ENCODE peak calls at places on chromosomes 4 and X, in seven cellular contexts. One of them, this sample, is unnamed.

GRCh38 chr4:3306465-3306864 is 13.6 kb downstream of the RGS12 start:
- DNase-seq in breast epithelium: peak; percentile 17
- DNase-seq in RWPE1: no peak
- DNase-seq in adrenal gland: peak; percentile 29
- DNase-seq in HCT116: no peak
- DNase-seq in psoas muscle: no peak
- DNase-seq in PC-9: no peak
- DNase-seq in this sample: no peak

GRCh38 chrX:15468036-15468435 is 25.1 kb downstream of the PIR start:
- DNase-seq in breast epithelium: no peak
- DNase-seq in RWPE1: peak; percentile 12
- DNase-seq in adrenal gland: peak; percentile 17
- DNase-seq in HCT116: no peak
- DNase-seq in psoas muscle: peak; percentile 18
- DNase-seq in PC-9: no peak
- DNase-seq in this sample: peak; percentile 45

GRCh38 chr4:1048781-1049590 is 37.6 kb downstream of the FGFRL1 start:
- DNase-seq in breast epithelium: peak; percentile 44
- DNase-seq in RWPE1: no peak
- DNase-seq in adrenal gland: peak; percentile 14
- DNase-seq in HCT116: no peak
- DNase-seq in psoas muscle: no peak
- DNase-seq in PC-9: no peak
- DNase-seq in this sample: no peak

GRCh38 chrX:100643943-100644587 is at the start of gene SRPX2:
- DNase-seq in breast epithelium: no peak
- DNase-seq in RWPE1: peak; percentile 64
- DNase-seq in adrenal gland: peak; percentile 26
- DNase-seq in HCT116: peak; percentile 63
- DNase-seq in psoas muscle: peak; percentile 45
- DNase-seq in PC-9: peak; percentile 49
- DNase-seq in this sample: peak; percentile 60

GRCh38 chrX:10072786-10073568 is 83.8 kb upstream of the CLCN4 start:
- DNase-seq in breast epithelium: no peak
- DNase-seq in RWPE1: no peak
- DNase-seq in adrenal gland: no peak
- DNase-seq in HCT116: no peak
- DNase-seq in psoas muscle: no peak
- DNase-seq in PC-9: no peak
- DNase-seq in this sample: no peak

GRCh38 chr4:102430511-102430910 is 70.6 kb upstream of the NFKB1 start:
- DNase-seq in breast epithelium: no peak
- DNase-seq in RWPE1: no peak
- DNase-seq in adrenal gland: no peak
- DNase-seq in HCT116: no peak
- DNase-seq in psoas muscle: no peak
- DNase-seq in PC-9: no peak
- DNase-seq in this sample: no peak

GRCh38 chr4:149145803-149146202 is 669.8 kb downstream of the IQCM start:
- DNase-seq in breast epithelium: no peak
- DNase-seq in RWPE1: no peak
- DNase-seq in adrenal gland: no peak
- DNase-seq in HCT116: no peak
- DNase-seq in psoas muscle: no peak
- DNase-seq in PC-9: no peak
- DNase-seq in this sample: peak; percentile 70

GRCh38 chr4:20462426-20463175 is 210.9 kb downstream of the SLIT2 start:
- DNase-seq in breast epithelium: no peak
- DNase-seq in RWPE1: no peak
- DNase-seq in adrenal gland: no peak
- DNase-seq in HCT116: no peak
- DNase-seq in psoas muscle: no peak
- DNase-seq in PC-9: no peak
- DNase-seq in this sample: peak; percentile 62

GRCh38 chrX:115679460-115679859 is 118.5 kb downstream of the PLS3 start:
- DNase-seq in breast epithelium: no peak
- DNase-seq in RWPE1: peak; percentile 24
- DNase-seq in adrenal gland: no peak
- DNase-seq in HCT116: peak; percentile 7
- DNase-seq in psoas muscle: no peak
- DNase-seq in PC-9: no peak
- DNase-seq in this sample: peak; percentile 7

GRCh38 chr4:29047341-29048041 is 1672.7 kb upstream of the PCDH7 start:
- DNase-seq in breast epithelium: no peak
- DNase-seq in RWPE1: no peak
- DNase-seq in adrenal gland: no peak
- DNase-seq in HCT116: no peak
- DNase-seq in psoas muscle: no peak
- DNase-seq in PC-9: no peak
- DNase-seq in this sample: no peak

GRCh38 chrX:133608406-133608805 is 193.1 kb upstream of the GPC4 start:
- DNase-seq in breast epithelium: no peak
- DNase-seq in RWPE1: no peak
- DNase-seq in adrenal gland: no peak
- DNase-seq in HCT116: no peak
- DNase-seq in psoas muscle: no peak
- DNase-seq in PC-9: no peak
- DNase-seq in this sample: no peak

GRCh38 chrX:16435399-16435986 is 214.5 kb upstream of the S100G start:
- DNase-seq in breast epithelium: no peak
- DNase-seq in RWPE1: no peak
- DNase-seq in adrenal gland: no peak
- DNase-seq in HCT116: no peak
- DNase-seq in psoas muscle: no peak
- DNase-seq in PC-9: no peak
- DNase-seq in this sample: no peak

GRCh38 chr4:137825505-137825904 is 293.2 kb upstream of the PCDH18 start:
- DNase-seq in breast epithelium: no peak
- DNase-seq in RWPE1: no peak
- DNase-seq in adrenal gland: no peak
- DNase-seq in HCT116: no peak
- DNase-seq in psoas muscle: no peak
- DNase-seq in PC-9: no peak
- DNase-seq in this sample: no peak

GRCh38 chrX:12423346-12423745 is 285.1 kb downstream of the FRMPD4 start:
- DNase-seq in breast epithelium: no peak
- DNase-seq in RWPE1: no peak
- DNase-seq in adrenal gland: no peak
- DNase-seq in HCT116: no peak
- DNase-seq in psoas muscle: no peak
- DNase-seq in PC-9: no peak
- DNase-seq in this sample: no peak

GRCh38 chrX:7283741-7284140 is 135.8 kb upstream of the PUDP start:
- DNase-seq in breast epithelium: no peak
- DNase-seq in RWPE1: no peak
- DNase-seq in adrenal gland: no peak
- DNase-seq in HCT116: no peak
- DNase-seq in psoas muscle: no peak
- DNase-seq in PC-9: no peak
- DNase-seq in this sample: peak; percentile 7

GRCh38 chrX:53071604-53072417 is 10.4 kb upstream of the TSPYL2 start:
- DNase-seq in breast epithelium: no peak
- DNase-seq in RWPE1: no peak
- DNase-seq in adrenal gland: peak; percentile 68
- DNase-seq in HCT116: peak; percentile 50
- DNase-seq in psoas muscle: peak; percentile 65
- DNase-seq in PC-9: peak; percentile 64
- DNase-seq in this sample: no peak

GRCh38 chr4:76611611-76612010 is 176.6 kb downstream of the SHROOM3 start:
- DNase-seq in breast epithelium: peak; percentile 59
- DNase-seq in RWPE1: no peak
- DNase-seq in adrenal gland: no peak
- DNase-seq in HCT116: no peak
- DNase-seq in psoas muscle: no peak
- DNase-seq in PC-9: no peak
- DNase-seq in this sample: no peak

GRCh38 chr4:70023218-70023617 is 5.0 kb upstream of the HTN3 start:
- DNase-seq in breast epithelium: no peak
- DNase-seq in RWPE1: no peak
- DNase-seq in adrenal gland: no peak
- DNase-seq in HCT116: no peak
- DNase-seq in psoas muscle: no peak
- DNase-seq in PC-9: no peak
- DNase-seq in this sample: no peak

GRCh38 chr4:144504853-144505252 is 141.1 kb upstream of the HHIP start:
- DNase-seq in breast epithelium: no peak
- DNase-seq in RWPE1: no peak
- DNase-seq in adrenal gland: no peak
- DNase-seq in HCT116: no peak
- DNase-seq in psoas muscle: no peak
- DNase-seq in PC-9: no peak
- DNase-seq in this sample: no peak

GRCh38 chr4:164379694-164380093 is 374.2 kb upstream of the SMIM31 start:
- DNase-seq in breast epithelium: no peak
- DNase-seq in RWPE1: no peak
- DNase-seq in adrenal gland: no peak
- DNase-seq in HCT116: no peak
- DNase-seq in psoas muscle: no peak
- DNase-seq in PC-9: no peak
- DNase-seq in this sample: no peak

GRCh38 chr4:5968246-5968645 is 50.0 kb downstream of the C4orf50 start:
- DNase-seq in breast epithelium: peak; percentile 25
- DNase-seq in RWPE1: no peak
- DNase-seq in adrenal gland: no peak
- DNase-seq in HCT116: no peak
- DNase-seq in psoas muscle: no peak
- DNase-seq in PC-9: no peak
- DNase-seq in this sample: no peak

GRCh38 chr4:181877329-181877848 is 365.8 kb upstream of the TENM3 start:
- DNase-seq in breast epithelium: no peak
- DNase-seq in RWPE1: peak; percentile 46
- DNase-seq in adrenal gland: no peak
- DNase-seq in HCT116: no peak
- DNase-seq in psoas muscle: no peak
- DNase-seq in PC-9: no peak
- DNase-seq in this sample: peak; percentile 89

GRCh38 chr4:181870326-181870725 is 372.9 kb upstream of the TENM3 start:
- DNase-seq in breast epithelium: no peak
- DNase-seq in RWPE1: no peak
- DNase-seq in adrenal gland: no peak
- DNase-seq in HCT116: no peak
- DNase-seq in psoas muscle: no peak
- DNase-seq in PC-9: no peak
- DNase-seq in this sample: no peak

DNA sequence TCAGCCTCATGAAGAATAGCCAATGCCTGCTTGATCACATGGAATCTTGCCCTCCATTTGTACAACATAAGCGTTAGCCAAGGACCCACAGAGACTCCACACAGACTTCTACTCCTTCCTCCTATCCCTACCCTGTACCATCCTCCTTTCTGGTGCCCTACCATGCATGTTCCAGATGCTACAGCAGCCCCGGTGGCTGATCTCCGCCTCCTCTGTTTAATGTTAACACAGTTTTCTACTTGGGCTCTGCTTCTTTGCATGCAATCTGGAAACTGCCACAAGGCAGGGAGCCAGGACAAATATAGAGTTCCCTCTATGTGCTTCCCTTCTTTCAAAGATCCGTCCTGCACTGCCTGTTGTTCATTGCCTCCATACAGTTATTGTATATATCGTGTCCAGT is 368.6 kb upstream of the TENM3 start:
- DNase-seq in breast epithelium: no peak
- DNase-seq in RWPE1: no peak
- DNase-seq in adrenal gland: no peak
- DNase-seq in HCT116: no peak
- DNase-seq in psoas muscle: no peak
- DNase-seq in PC-9: no peak
- DNase-seq in this sample: no peak
- TF ChIP-seq CTCF in breast epithelium: no peak
- TF ChIP-seq CTCF in RWPE1: no peak
- TF ChIP-seq CTCF in adrenal gland: no peak
- TF ChIP-seq CTCF in HCT116: no peak
- TF ChIP-seq CTCF in psoas muscle: no peak
- TF ChIP-seq CTCF in PC-9: no peak
- TF ChIP-seq CTCF in this sample: no peak

GRCh38 chrX:49054073-49054762 is 4.6 kb upstream of the CCDC120 start:
- DNase-seq in breast epithelium: no peak
- DNase-seq in RWPE1: no peak
- DNase-seq in adrenal gland: no peak
- DNase-seq in HCT116: no peak
- DNase-seq in psoas muscle: no peak
- DNase-seq in PC-9: no peak
- DNase-seq in this sample: no peak
- H3K27ac ChIP-seq in breast epithelium: peak overlapping the region; percentile 92
- H3K27ac ChIP-seq in RWPE1: peak overlapping the region; percentile 74
- H3K27ac ChIP-seq in adrenal gland: no peak overlapping the region
- H3K27ac ChIP-seq in HCT116: no peak overlapping the region
- H3K27ac ChIP-seq in psoas muscle: no peak overlapping the region
- H3K27ac ChIP-seq in PC-9: no peak overlapping the region
- H3K27ac ChIP-seq in this sample: no peak overlapping the region

DNA sequence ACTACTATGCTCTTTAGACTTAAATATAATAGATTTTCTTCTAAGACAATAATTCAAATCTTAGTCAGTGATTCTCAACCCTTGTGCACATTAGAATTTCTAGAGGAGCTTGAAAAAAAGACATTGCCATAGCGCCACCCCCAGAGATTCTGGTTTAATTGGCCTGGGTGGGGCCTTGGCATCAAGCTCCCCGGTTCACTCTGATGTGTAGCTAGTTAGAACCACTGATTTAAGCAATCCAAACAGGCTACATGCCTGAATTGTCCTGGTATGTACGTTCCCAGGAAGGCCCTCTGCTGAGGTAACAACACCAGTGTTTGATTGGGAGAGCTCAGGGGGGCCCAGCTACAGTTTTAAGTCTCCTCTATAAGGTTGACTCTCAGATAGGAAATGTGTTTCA is 1.4 kb upstream of the ATP10D start:
- DNase-seq in breast epithelium: no peak
- DNase-seq in RWPE1: no peak
- DNase-seq in adrenal gland: no peak
- DNase-seq in HCT116: no peak
- DNase-seq in psoas muscle: no peak
- DNase-seq in PC-9: no peak
- DNase-seq in this sample: no peak
- TF ChIP-seq CTCF in breast epithelium: no peak
- TF ChIP-seq CTCF in RWPE1: no peak
- TF ChIP-seq CTCF in adrenal gland: no peak
- TF ChIP-seq CTCF in HCT116: no peak
- TF ChIP-seq CTCF in psoas muscle: no peak
- TF ChIP-seq CTCF in PC-9: no peak
- TF ChIP-seq CTCF in this sample: peak; percentile 45

GRCh38 chrX:153460826-153461225 is 9.6 kb downstream of the HAUS7 start:
- DNase-seq in breast epithelium: no peak
- DNase-seq in RWPE1: peak; percentile 27
- DNase-seq in adrenal gland: peak; percentile 46
- DNase-seq in HCT116: no peak
- DNase-seq in psoas muscle: peak; percentile 39
- DNase-seq in PC-9: peak; percentile 47
- DNase-seq in this sample: no peak
- H3K27ac ChIP-seq in breast epithelium: no peak overlapping the region
- H3K27ac ChIP-seq in RWPE1: no peak overlapping the region
- H3K27ac ChIP-seq in adrenal gland: no peak overlapping the region
- H3K27ac ChIP-seq in HCT116: no peak overlapping the region
- H3K27ac ChIP-seq in psoas muscle: no peak overlapping the region
- H3K27ac ChIP-seq in PC-9: no peak overlapping the region
- H3K27ac ChIP-seq in this sample: no peak overlapping the region